ENCODE peak calls at places on chromosome 14, in seven cellular contexts. U is HCT116, N is K562, K is HepG2, M is H1, Q is SK-N-SH, H is GM12878. Y is an unnamed sample.

GRCh38 chr14:56351861-56352260 is 227.7 kb upstream of the TMEM260 start:
- DNase-seq in M (no peak), Q (no peak), K (no peak), N (no peak), H (no peak), U (no peak), Y (no peak)

GRCh38 chr14:26841920-26842741 is 244.3 kb upstream of the NOVA1 start:
- DNase-seq in U (no peak), N (no peak), Q (no peak), H (no peak), K (peak; percentile 34), M (no peak), Y (peak; percentile 60)

GRCh38 chr14:69651653-69652052 is 40.3 kb downstream of the SUSD6 start:
- DNase-seq in K (no peak), H (no peak), Q (no peak), U (no peak), M (no peak), N (no peak), Y (no peak)

GRCh38 chr14:34498684-34499412 is 36.8 kb upstream of the SPTSSA start:
- DNase-seq in H (no peak), K (peak; percentile 86), N (no peak), Q (peak; percentile 45), U (peak; percentile 40), M (no peak), Y (peak; percentile 50)

GRCh38 chr14:91315844-91316267 is 71.4 kb upstream of the GPR68 start:
- DNase-seq in N (no peak), M (no peak), Q (no peak), U (no peak), H (peak; percentile 88), K (no peak), Y (no peak)

GRCh38 chr14:31420013-31420318 is 384 bp downstream of the HEATR5A start:
- DNase-seq in H (no peak), K (peak; percentile 90), U (no peak), Q (peak; percentile 75), M (no peak), N (peak; percentile 59), Y (peak; percentile 83)

GRCh38 chr14:70567791-70568190 is 32.7 kb downstream of the MED6 start:
- DNase-seq in Q (peak; percentile 17), H (no peak), K (peak; percentile 64), N (peak; percentile 10), M (peak; percentile 7), U (peak; percentile 28), Y (peak; percentile 81)

GRCh38 chr14:20440882-20441281 is 4.9 kb upstream of the KLHL33 start:
- DNase-seq in K (no peak), Q (no peak), N (no peak), M (no peak), H (no peak), U (no peak), Y (no peak)

GRCh38 chr14:58703149-58703509 is 65.4 kb downstream of the DACT1 start:
- DNase-seq in Q (peak; percentile 24), U (no peak), N (no peak), H (no peak), K (no peak), M (no peak), Y (no peak)

GRCh38 chr14:100825691-100826331 is at the start of gene MEG3:
- DNase-seq in N (no peak), Q (no peak), M (no peak), U (no peak), K (no peak), H (no peak), Y (no peak)

GRCh38 chr14:23056956-23057756 is at the start of gene CDH24:
- DNase-seq in H (no peak), K (no peak), U (no peak), Q (peak; percentile 90), M (no peak), N (peak; percentile 88), Y (peak; percentile 81)

GRCh38 chr14:95507174-95507573 is 9.3 kb downstream of the SYNE3 start:
- DNase-seq in K (no peak), M (no peak), N (peak; percentile 50), U (no peak), Q (no peak), H (no peak), Y (peak; percentile 87)

GRCh38 chr14:90785474-90785873 is 30.8 kb downstream of the TTC7B start:
- DNase-seq in Q (no peak), M (no peak), N (no peak), H (no peak), U (peak; percentile 12), K (no peak), Y (peak; percentile 53)

GRCh38 chr14:35822501-35822900 is 3.6 kb upstream of the BRMS1L start:
- DNase-seq in H (no peak), M (no peak), Q (no peak), U (no peak), N (no peak), K (no peak), Y (no peak)

GRCh38 chr14:21385170-21385904 is 1.5 kb upstream of the SUPT16H start:
- DNase-seq in Q (no peak), U (no peak), N (no peak), M (no peak), K (no peak), H (no peak), Y (peak; percentile 19)

GRCh38 chr14:78142994-78143393 is 27.2 kb upstream of the NRXN3 start:
- DNase-seq in Q (no peak), N (no peak), K (no peak), H (no peak), U (no peak), M (no peak), Y (no peak)

GRCh38 chr14:69246331-69246730 is 13.6 kb upstream of the GALNT16 start:
- DNase-seq in N (no peak), Q (no peak), K (peak; percentile 15), M (no peak), U (no peak), H (no peak), Y (no peak)

GRCh38 chr14:97703006-97703760 is 906.0 kb downstream of the VRK1 start:
- DNase-seq in K (no peak), U (no peak), Q (no peak), M (no peak), H (peak; percentile 53), N (no peak), Y (no peak)

GRCh38 chr14:52877628-52878027 is 73.2 kb downstream of the FERMT2 start:
- DNase-seq in M (no peak), U (no peak), K (no peak), N (no peak), Q (no peak), H (no peak), Y (no peak)

GRCh38 chr14:22973217-22974032 is 8.9 kb downstream of the AJUBA start:
- DNase-seq in K (peak; percentile 82), H (no peak), U (no peak), M (no peak), Q (peak; percentile 67), N (peak; percentile 43), Y (no peak)

GRCh38 chr14:61927521-61927920 is 165.3 kb downstream of the SNAPC1 start:
- DNase-seq in U (no peak), M (no peak), H (no peak), Q (no peak), K (no peak), N (no peak), Y (peak; percentile 46)

GRCh38 chr14:91202234-91202974 is 42.1 kb downstream of the GPR68 start:
- DNase-seq in U (no peak), K (no peak), Q (no peak), N (peak; percentile 70), M (no peak), H (no peak), Y (no peak)

GRCh38 chr14:96573473-96574100 is 71.4 kb downstream of the PAPOLA start:
- DNase-seq in M (no peak), Q (no peak), U (no peak), N (no peak), K (no peak), H (no peak), Y (no peak)

DNA sequence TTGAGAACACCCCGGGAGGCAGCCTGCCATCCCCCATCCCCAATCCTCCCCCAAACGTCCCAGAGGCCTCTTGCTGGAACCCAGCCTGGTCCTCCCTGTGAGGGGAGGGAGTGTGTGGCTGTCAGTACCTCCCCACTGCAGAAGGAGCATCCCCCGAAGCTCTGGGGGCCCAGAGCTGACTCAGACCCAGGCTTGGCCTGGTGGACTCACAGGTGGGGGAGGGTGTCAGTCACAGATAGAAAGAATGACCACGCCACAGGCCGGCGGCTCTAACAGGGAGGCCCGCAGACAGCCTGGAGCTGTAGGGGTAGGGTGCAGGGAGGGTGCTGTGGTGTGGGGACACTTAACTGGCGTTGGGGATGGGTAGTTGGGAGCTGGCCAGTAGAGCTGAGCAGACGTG is 5.3 kb downstream of the HHIPL1 start:
- DNase-seq in N (no peak), M (no peak), K (no peak), Q (no peak), U (no peak), H (no peak), Y (no peak)
- TF ChIP-seq JUND in N (no peak), M (no peak), K (no peak), Q (no peak), U (no peak), H (no peak), Y (no peak)

DNA sequence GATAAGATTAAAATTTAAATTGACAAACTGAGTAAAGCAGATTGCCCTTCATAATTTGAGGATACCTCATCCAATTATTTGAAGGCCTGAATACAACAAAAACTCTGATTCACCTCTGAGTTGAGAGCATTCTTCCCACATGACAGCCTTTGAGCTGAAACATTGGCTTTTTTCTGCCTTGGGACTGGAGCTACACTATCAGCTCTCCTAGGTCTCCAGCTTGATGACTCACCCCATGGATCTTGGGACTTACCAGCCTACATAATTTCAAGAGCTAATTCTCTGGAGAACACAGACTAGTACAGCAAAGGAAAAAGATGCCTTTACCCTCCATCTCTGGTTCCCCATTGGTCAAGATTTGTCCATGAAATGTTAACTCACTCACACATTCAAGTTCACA is 555.1 kb downstream of the FOXG1 start:
- DNase-seq in H (no peak), M (no peak), K (no peak), Q (no peak), U (no peak), N (no peak), Y (no peak)
- TF ChIP-seq JUND in H (no peak), M (no peak), K (no peak), Q (peak; percentile 27), U (no peak), N (no peak), Y (no peak)

GRCh38 chr14:104134061-104134965 is 4.1 kb upstream of the KIF26A start:
- DNase-seq in U (no peak), N (no peak), M (no peak), Q (peak; percentile 20), K (no peak), H (no peak), Y (no peak)
- TF ChIP-seq JUND in U (no peak), N (no peak), M (no peak), Q (no peak), K (no peak), H (no peak), Y (no peak)

GRCh38 chr14:63974176-63974575 is 121.4 kb downstream of the SYNE2 start:
- DNase-seq in H (no peak), M (no peak), U (no peak), K (no peak), N (no peak), Q (no peak), Y (no peak)

DNA sequence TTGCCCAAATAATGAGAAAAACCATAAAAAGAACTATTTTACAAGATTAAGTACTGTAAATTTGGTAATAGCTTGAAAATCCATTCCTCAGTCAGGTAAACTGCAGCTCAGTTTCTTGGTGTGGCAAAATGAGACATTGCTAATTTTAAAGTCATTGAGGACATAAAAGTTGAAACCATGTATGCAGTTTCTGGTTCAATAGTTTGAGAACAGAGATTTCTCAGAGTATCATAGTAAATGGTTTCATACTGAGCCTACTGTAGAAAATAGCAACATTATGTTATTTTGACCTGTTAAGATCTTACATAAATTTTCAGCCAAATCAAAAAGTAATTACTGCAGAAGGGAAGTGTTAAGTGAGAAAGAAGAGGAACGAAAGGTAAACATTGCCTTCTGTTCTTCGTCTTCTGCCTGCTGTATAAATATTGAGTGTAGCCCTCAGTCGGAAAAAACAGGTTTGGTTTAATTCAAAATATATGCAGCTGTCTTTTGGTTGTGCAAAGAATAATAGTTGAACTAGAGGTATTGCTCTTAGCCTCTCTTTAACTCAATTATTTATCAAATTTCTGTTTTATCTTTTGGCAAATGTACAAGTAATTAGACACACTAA is 119.6 kb downstream of the SYNE2 start:
- DNase-seq in M (no peak), N (no peak), U (no peak), H (no peak), Q (no peak), K (no peak), Y (no peak)
- TF ChIP-seq JUND in M (no peak), N (no peak), U (no peak), H (no peak), Q (no peak), K (no peak), Y (no peak)

Y was measured in T47D.